ENCODE peak calls at places on chromosomes 11 and 22, in seven cellular contexts. One of them, this sample, is unnamed.

GRCh38 chr22:30763815-30764686 is 69.4 kb downstream of the OSBP2 start:
- DNase-seq in GM06990: no peak
- DNase-seq in lower leg skin: no peak
- DNase-seq in HT1080: peak
- DNase-seq in retina: peak
- DNase-seq in NCI-H2171 treated with DMSO at 0.1 percent for 48 hours: peak
- DNase-seq in HFF-Myc: peak
- DNase-seq in this sample: no peak

GRCh38 chr11:79273781-79274180 is 167.0 kb downstream of the TENM4 start:
- DNase-seq in NCI-H2171 treated with DMSO at 0.1 percent for 48 hours: no peak
- DNase-seq in HT1080: no peak
- DNase-seq in retina: peak
- DNase-seq in HFF-Myc: no peak
- DNase-seq in lower leg skin: no peak
- DNase-seq in GM06990: no peak
- DNase-seq in this sample: no peak

GRCh38 chr22:22156716-22157499 is 87.7 kb upstream of the VPREB1 start:
- DNase-seq in retina: peak
- DNase-seq in lower leg skin: no peak
- DNase-seq in GM06990: peak
- DNase-seq in HT1080: peak
- DNase-seq in HFF-Myc: peak
- DNase-seq in NCI-H2171 treated with DMSO at 0.1 percent for 48 hours: peak
- DNase-seq in this sample: peak

GRCh38 chr11:32581556-32581955 is 2.1 kb upstream of the EIF3M start:
- DNase-seq in lower leg skin: no peak
- DNase-seq in GM06990: no peak
- DNase-seq in retina: no peak
- DNase-seq in HT1080: no peak
- DNase-seq in HFF-Myc: no peak
- DNase-seq in NCI-H2171 treated with DMSO at 0.1 percent for 48 hours: no peak
- DNase-seq in this sample: no peak

GRCh38 chr11:114064216-114064615 is 4.7 kb downstream of the ZBTB16 start:
- DNase-seq in NCI-H2171 treated with DMSO at 0.1 percent for 48 hours: no peak
- DNase-seq in HT1080: no peak
- DNase-seq in lower leg skin: peak
- DNase-seq in HFF-Myc: no peak
- DNase-seq in GM06990: no peak
- DNase-seq in retina: no peak
- DNase-seq in this sample: no peak

GRCh38 chr11:123407996-123408597 is 22.0 kb upstream of the GRAMD1B start:
- DNase-seq in GM06990: no peak
- DNase-seq in HT1080: no peak
- DNase-seq in retina: peak
- DNase-seq in lower leg skin: no peak
- DNase-seq in NCI-H2171 treated with DMSO at 0.1 percent for 48 hours: no peak
- DNase-seq in HFF-Myc: no peak
- DNase-seq in this sample: no peak

GRCh38 chr11:10026514-10026913 is 267.5 kb downstream of the SBF2 start:
- DNase-seq in HFF-Myc: peak
- DNase-seq in retina: no peak
- DNase-seq in NCI-H2171 treated with DMSO at 0.1 percent for 48 hours: no peak
- DNase-seq in lower leg skin: no peak
- DNase-seq in GM06990: no peak
- DNase-seq in HT1080: peak
- DNase-seq in this sample: no peak

GRCh38 chr22:32854351-32854804 is 52.9 kb downstream of the TIMP3 start:
- DNase-seq in lower leg skin: peak
- DNase-seq in HFF-Myc: no peak
- DNase-seq in GM06990: no peak
- DNase-seq in HT1080: no peak
- DNase-seq in retina: no peak
- DNase-seq in NCI-H2171 treated with DMSO at 0.1 percent for 48 hours: no peak
- DNase-seq in this sample: no peak

GRCh38 chr22:30884211-30885000 is 84.2 kb downstream of the MORC2 start:
- DNase-seq in HFF-Myc: no peak
- DNase-seq in lower leg skin: no peak
- DNase-seq in GM06990: no peak
- DNase-seq in retina: no peak
- DNase-seq in HT1080: no peak
- DNase-seq in NCI-H2171 treated with DMSO at 0.1 percent for 48 hours: peak
- DNase-seq in this sample: no peak

GRCh38 chr22:40240671-40241070 is 62.9 kb downstream of the TNRC6B start:
- DNase-seq in GM06990: no peak
- DNase-seq in lower leg skin: no peak
- DNase-seq in HFF-Myc: no peak
- DNase-seq in retina: no peak
- DNase-seq in HT1080: peak
- DNase-seq in NCI-H2171 treated with DMSO at 0.1 percent for 48 hours: no peak
- DNase-seq in this sample: no peak

GRCh38 chr11:213111-213510 is 5.6 kb downstream of the RIC8A start:
- DNase-seq in HFF-Myc: no peak
- DNase-seq in retina: no peak
- DNase-seq in NCI-H2171 treated with DMSO at 0.1 percent for 48 hours: no peak
- DNase-seq in GM06990: no peak
- DNase-seq in HT1080: peak
- DNase-seq in lower leg skin: no peak
- DNase-seq in this sample: no peak

GRCh38 chr11:129279326-129280026 is 87.4 kb upstream of the ARHGAP32 start:
- DNase-seq in lower leg skin: peak
- DNase-seq in NCI-H2171 treated with DMSO at 0.1 percent for 48 hours: peak
- DNase-seq in retina: peak
- DNase-seq in GM06990: peak
- DNase-seq in HT1080: peak
- DNase-seq in HFF-Myc: peak
- DNase-seq in this sample: peak

GRCh38 chr11:33449798-33450197 is 192.6 kb downstream of the HIPK3 start:
- DNase-seq in HFF-Myc: no peak
- DNase-seq in lower leg skin: no peak
- DNase-seq in GM06990: no peak
- DNase-seq in NCI-H2171 treated with DMSO at 0.1 percent for 48 hours: no peak
- DNase-seq in retina: no peak
- DNase-seq in HT1080: no peak
- DNase-seq in this sample: no peak

GRCh38 chr11:64729851-64730382 is 6.9 kb upstream of the NRXN2 start:
- DNase-seq in HFF-Myc: no peak
- DNase-seq in HT1080: no peak
- DNase-seq in NCI-H2171 treated with DMSO at 0.1 percent for 48 hours: no peak
- DNase-seq in GM06990: peak
- DNase-seq in lower leg skin: no peak
- DNase-seq in retina: peak
- DNase-seq in this sample: no peak

GRCh38 chr11:63610604-63611394 is 3.4 kb downstream of the PLAAT3 start:
- DNase-seq in HFF-Myc: no peak
- DNase-seq in GM06990: no peak
- DNase-seq in NCI-H2171 treated with DMSO at 0.1 percent for 48 hours: peak
- DNase-seq in retina: no peak
- DNase-seq in lower leg skin: peak
- DNase-seq in HT1080: peak
- DNase-seq in this sample: no peak

GRCh38 chr11:102014756-102015155 is 32.5 kb upstream of the CFAP300 start:
- DNase-seq in HT1080: no peak
- DNase-seq in lower leg skin: no peak
- DNase-seq in GM06990: no peak
- DNase-seq in NCI-H2171 treated with DMSO at 0.1 percent for 48 hours: no peak
- DNase-seq in retina: no peak
- DNase-seq in HFF-Myc: no peak
- DNase-seq in this sample: no peak

GRCh38 chr11:62535802-62536201 is 10.8 kb downstream of the AHNAK start:
- DNase-seq in GM06990: no peak
- DNase-seq in retina: no peak
- DNase-seq in HFF-Myc: no peak
- DNase-seq in lower leg skin: no peak
- DNase-seq in NCI-H2171 treated with DMSO at 0.1 percent for 48 hours: no peak
- DNase-seq in HT1080: no peak
- DNase-seq in this sample: no peak

GRCh38 chr11:62577046-62577708 is 3.5 kb upstream of the EEF1G start:
- DNase-seq in lower leg skin: no peak
- DNase-seq in HFF-Myc: no peak
- DNase-seq in retina: no peak
- DNase-seq in GM06990: no peak
- DNase-seq in NCI-H2171 treated with DMSO at 0.1 percent for 48 hours: no peak
- DNase-seq in HT1080: no peak
- DNase-seq in this sample: no peak

GRCh38 chr11:72013765-72014711 is 15.3 kb downstream of the IL18BP start:
- DNase-seq in NCI-H2171 treated with DMSO at 0.1 percent for 48 hours: no peak
- DNase-seq in HT1080: no peak
- DNase-seq in HFF-Myc: no peak
- DNase-seq in GM06990: no peak
- DNase-seq in lower leg skin: peak
- DNase-seq in retina: no peak
- DNase-seq in this sample: no peak

GRCh38 chr11:2582958-2583604 is 116.7 kb downstream of the KCNQ1OT1 start:
- DNase-seq in HT1080: no peak
- DNase-seq in NCI-H2171 treated with DMSO at 0.1 percent for 48 hours: no peak
- DNase-seq in GM06990: no peak
- DNase-seq in HFF-Myc: no peak
- DNase-seq in retina: peak
- DNase-seq in lower leg skin: peak
- DNase-seq in this sample: peak

GRCh38 chr22:21612858-21613257 is 17.0 kb downstream of the YDJC start:
- DNase-seq in lower leg skin: no peak
- DNase-seq in NCI-H2171 treated with DMSO at 0.1 percent for 48 hours: no peak
- DNase-seq in GM06990: no peak
- DNase-seq in HT1080: no peak
- DNase-seq in HFF-Myc: no peak
- DNase-seq in retina: no peak
- DNase-seq in this sample: no peak

GRCh38 chr11:28461338-28461737 is 353.1 kb downstream of the METTL15 start:
- DNase-seq in lower leg skin: no peak
- DNase-seq in NCI-H2171 treated with DMSO at 0.1 percent for 48 hours: no peak
- DNase-seq in HFF-Myc: no peak
- DNase-seq in retina: no peak
- DNase-seq in HT1080: peak
- DNase-seq in GM06990: no peak
- DNase-seq in this sample: no peak

GRCh38 chr22:31629741-31630184 is 32.3 kb downstream of the PISD start:
- DNase-seq in retina: no peak
- DNase-seq in GM06990: no peak
- DNase-seq in lower leg skin: no peak
- DNase-seq in NCI-H2171 treated with DMSO at 0.1 percent for 48 hours: no peak
- DNase-seq in HFF-Myc: no peak
- DNase-seq in HT1080: no peak
- DNase-seq in this sample: no peak

GRCh38 chr11:70233511-70233919 is 30.4 kb downstream of the FADD start:
- DNase-seq in HFF-Myc: no peak
- DNase-seq in HT1080: peak
- DNase-seq in NCI-H2171 treated with DMSO at 0.1 percent for 48 hours: no peak
- DNase-seq in retina: no peak
- DNase-seq in GM06990: no peak
- DNase-seq in lower leg skin: no peak
- DNase-seq in this sample: no peak

GRCh38 chr11:6152126-6152525 is 18.0 kb downstream of the OR52B2 start:
- DNase-seq in NCI-H2171 treated with DMSO at 0.1 percent for 48 hours: no peak
- DNase-seq in HT1080: no peak
- DNase-seq in lower leg skin: no peak
- DNase-seq in HFF-Myc: no peak
- DNase-seq in GM06990: no peak
- DNase-seq in retina: no peak
- DNase-seq in this sample: no peak

GRCh38 chr22:47162865-47163264 is 400.4 kb downstream of the TBC1D22A start:
- DNase-seq in GM06990: no peak
- DNase-seq in lower leg skin: peak
- DNase-seq in NCI-H2171 treated with DMSO at 0.1 percent for 48 hours: no peak
- DNase-seq in retina: no peak
- DNase-seq in HT1080: no peak
- DNase-seq in HFF-Myc: no peak
- DNase-seq in this sample: no peak

GRCh38 chr22:23683545-23683944 is 7.3 kb upstream of the RGL4 start:
- DNase-seq in HFF-Myc: no peak
- DNase-seq in GM06990: no peak
- DNase-seq in HT1080: no peak
- DNase-seq in NCI-H2171 treated with DMSO at 0.1 percent for 48 hours: no peak
- DNase-seq in lower leg skin: no peak
- DNase-seq in retina: no peak
- DNase-seq in this sample: no peak

GRCh38 chr11:47572715-47573255 is 6.0 kb downstream of the KBTBD4 start:
- DNase-seq in HT1080: no peak
- DNase-seq in HFF-Myc: no peak
- DNase-seq in retina: no peak
- DNase-seq in GM06990: no peak
- DNase-seq in lower leg skin: no peak
- DNase-seq in NCI-H2171 treated with DMSO at 0.1 percent for 48 hours: no peak
- DNase-seq in this sample: no peak

GRCh38 chr22:29306175-29306829 is at the start of gene GAS2L1:
- DNase-seq in retina: peak
- DNase-seq in lower leg skin: peak
- DNase-seq in HFF-Myc: peak
- DNase-seq in NCI-H2171 treated with DMSO at 0.1 percent for 48 hours: peak
- DNase-seq in GM06990: no peak
- DNase-seq in HT1080: peak
- DNase-seq in this sample: peak

This sample was measured in naive thymus-derived CD8-positive, alpha-beta T cell.